ENCODE peak calls at places on chromosomes 11 and 22, in six cellular contexts. A, D, F, Z, L and M are unnamed samples. For H3K4me1, the result is how much of the 10 kb centered on the place peaks cover.

GRCh38 chr11:13674799-13675509 is 6.5 kb downstream of the FAR1 start:
- DNase-seq in A (no peak), D (no peak), F (no peak), Z (no peak), L (no peak), M (no peak)

GRCh38 chr11:44321059-44321458 is 11.1 kb upstream of the ALX4 start:
- DNase-seq in A (no peak), D (no peak), F (no peak), Z (no peak), L (no peak), M (no peak)

GRCh38 chr11:15815246-15816209 is 540.8 kb downstream of the SOX6 start:
- DNase-seq in A (no peak), D (no peak), F (no peak), Z (no peak), L (no peak), M (no peak)

GRCh38 chr11:23897453-23898289 is 599.2 kb upstream of the LUZP2 start:
- DNase-seq in A (peak), D (no peak), F (no peak), Z (peak), L (no peak), M (no peak)

GRCh38 chr22:27345681-27346080 is 455.9 kb downstream of the MN1 start:
- DNase-seq in A (no peak), D (no peak), F (no peak), Z (no peak), L (no peak), M (no peak)

GRCh38 chr11:73229321-73230275 is 11.5 kb downstream of the P2RY2 start:
- DNase-seq in A (no peak), D (peak), F (no peak), Z (no peak), L (no peak), M (no peak)

GRCh38 chr11:77250881-77251640 is 50.4 kb downstream of the GDPD4 start:
- DNase-seq in A (peak), D (no peak), F (no peak), Z (no peak), L (peak), M (no peak)

GRCh38 chr11:56950510-56950909 is 38.2 kb upstream of the OR5AK2 start:
- DNase-seq in A (no peak), D (no peak), F (no peak), Z (no peak), L (no peak), M (no peak)

DNA sequence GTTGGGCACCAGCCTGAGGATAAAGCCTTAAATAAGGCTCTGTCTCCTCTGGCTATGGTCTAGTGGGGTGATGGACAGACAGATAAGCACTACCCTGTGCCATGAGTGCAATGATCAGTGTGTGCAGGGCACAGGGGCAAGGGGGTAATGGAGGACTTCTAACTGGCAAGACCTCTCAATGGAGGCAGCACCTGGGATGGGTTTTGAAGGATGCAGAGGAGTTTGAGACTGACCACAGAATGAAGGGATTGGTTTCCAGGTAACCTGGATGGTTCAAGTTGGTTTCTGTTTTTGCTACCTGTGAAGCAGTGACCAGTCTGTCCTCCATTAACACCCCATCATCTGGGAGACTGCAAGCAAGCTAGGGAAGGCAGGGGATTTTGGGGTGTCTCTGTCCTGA is 27.8 kb upstream of the PICK1 start:
- DNase-seq in A (no peak), D (no peak), F (no peak), Z (no peak), L (no peak), M (no peak)
- H3K27ac ChIP-seq in A (no peak), D (no peak), F (no peak), Z (no peak), L (no peak), M (no peak)

GRCh38 chr11:122181893-122182292 is 65.9 kb upstream of the BLID start:
- DNase-seq in A (no peak), D (no peak), F (no peak), Z (no peak), L (peak), M (no peak)
- H3K4me1 ChIP-seq in A (under half), D (under half), F (under half), Z (under half), L (under half), M (under half)

DNA sequence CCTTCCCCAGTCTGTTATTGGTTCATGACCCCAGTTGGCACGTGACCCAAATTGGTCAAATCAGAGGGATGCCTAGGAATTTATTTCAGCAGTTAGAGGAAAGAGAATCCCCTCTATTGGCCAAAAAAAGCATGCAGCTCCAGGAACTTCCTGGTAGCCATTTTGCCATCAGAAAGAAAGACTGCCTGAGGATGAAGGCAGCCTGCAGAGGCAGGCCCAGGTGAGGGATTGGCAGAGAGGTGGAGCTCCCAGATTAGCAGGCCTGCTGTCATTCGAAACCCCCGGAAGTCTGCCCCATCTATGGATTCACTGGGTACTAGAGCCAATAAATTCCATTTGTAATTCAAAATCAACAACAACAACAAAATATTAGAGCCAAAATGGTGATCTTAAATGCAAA is 207.6 kb downstream of the CWF19L2 start:
- DNase-seq in A (no peak), D (no peak), F (no peak), Z (no peak), L (no peak), M (no peak)
- H3K27ac ChIP-seq in A (no peak), D (no peak), F (no peak), Z (no peak), L (no peak), M (no peak)

DNA sequence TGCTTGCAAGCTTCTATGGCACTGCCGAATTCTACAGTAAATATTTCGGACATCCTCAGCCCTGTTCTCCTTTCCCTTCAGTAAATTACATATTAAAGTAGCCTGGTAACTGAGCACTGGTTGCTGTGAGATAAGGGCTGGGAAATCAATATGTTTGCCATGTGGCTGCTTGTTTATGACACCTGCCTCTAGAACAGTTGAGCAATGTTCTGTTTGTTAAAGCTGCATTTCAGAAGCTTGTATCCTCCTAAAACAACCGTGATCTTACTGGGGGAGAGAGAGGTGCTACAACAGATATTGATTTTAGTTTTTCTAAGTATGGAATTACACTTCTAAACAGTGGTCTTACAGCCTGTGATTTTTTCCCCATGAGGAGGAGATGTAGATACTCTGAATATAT is 39.4 kb downstream of the ZBTB16 start:
- DNase-seq in A (no peak), D (no peak), F (no peak), Z (no peak), L (no peak), M (no peak)
- H3K4me1 ChIP-seq in A (under half), D (under half), F (under half), Z (under half), L (under half), M (half or more)

GRCh38 chr11:129402196-129402595 is 26.5 kb downstream of the BARX2 start:
- DNase-seq in A (no peak), D (no peak), F (no peak), Z (no peak), L (no peak), M (no peak)
- H3K27ac ChIP-seq in A (no peak), D (no peak), F (no peak), Z (no peak), L (no peak), M (no peak)

GRCh38 chr11:75150879-75151278 is at the start of gene SLCO2B1:
- DNase-seq in A (no peak), D (peak), F (no peak), Z (no peak), L (no peak), M (no peak)

GRCh38 chr11:75150079-75150478 is 828 bp upstream of the SLCO2B1 start:
- DNase-seq in A (no peak), D (no peak), F (no peak), Z (no peak), L (no peak), M (no peak)

GRCh38 chr11:75152651-75153553 is 2.0 kb downstream of the SLCO2B1 start:
- DNase-seq in A (no peak), D (no peak), F (no peak), Z (no peak), L (no peak), M (no peak)

GRCh38 chr11:75151346-75152047 is 590 bp downstream of the SLCO2B1 start:
- DNase-seq in A (no peak), D (no peak), F (no peak), Z (no peak), L (no peak), M (peak)

DNA sequence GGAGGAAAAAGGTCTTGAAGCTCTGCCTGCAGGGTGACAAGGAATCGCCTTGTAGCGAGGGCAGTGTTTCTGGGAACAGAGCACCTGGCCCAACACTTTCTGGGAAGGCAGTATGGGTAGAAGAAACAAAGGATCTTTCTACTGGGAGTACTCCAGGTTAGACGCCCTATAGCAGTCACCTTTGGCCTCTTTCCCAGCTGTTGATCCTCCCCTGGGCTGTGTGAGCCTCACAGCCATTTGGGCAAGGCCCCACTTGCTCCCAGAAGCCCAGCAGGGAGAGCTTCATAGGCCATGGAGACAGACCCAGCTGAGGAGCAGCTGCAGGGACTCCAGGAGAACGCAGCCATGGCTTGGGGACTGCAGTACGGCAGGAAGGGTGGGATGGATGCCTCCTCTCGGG is 1.2 kb downstream of the SLCO2B1 start:
- DNase-seq in A (no peak), D (no peak), F (no peak), Z (no peak), L (no peak), M (peak)
- H3K4me1 ChIP-seq in A (under half), D (under half), F (under half), Z (under half), L (under half), M (under half)